ENCODE peak calls at places on chromosomes 2 and 18, in nine cellular contexts. W is heart left ventricle; E is lower lobe of right lung; D is fibroblast of lung; Z is OCI-LY7; J is tibial artery; F is brain microvascular endothelial cell; N is A549; B is CD8-positive, alpha-beta T cell. G is an unnamed sample.

GRCh38 chr2:136495636-136496035 is 269.7 kb upstream of the THSD7B start:
- DNase-seq in W (no peak), F (no peak), N (no peak), Z (peak; percentile 4), E (no peak), D (no peak), B (no peak), J (no peak), G (no peak)

GRCh38 chr2:165594935-165595255 is 125.4 kb downstream of the CSRNP3 start:
- DNase-seq in E (no peak), J (no peak), N (no peak), Z (peak; percentile 72), B (no peak), F (no peak), D (no peak), W (no peak), G (no peak)

GRCh38 chr2:27174638-27175037 is 25.8 kb downstream of the TCF23 start:
- DNase-seq in W (no peak), N (no peak), F (no peak), Z (peak; percentile 53), B (no peak), J (no peak), D (peak; percentile 19), E (no peak), G (no peak)

GRCh38 chr2:95312543-95313205 is 15.5 kb downstream of the KCNIP3 start:
- DNase-seq in B (no peak), W (peak; percentile 43), D (no peak), F (no peak), J (no peak), E (no peak), N (no peak), Z (no peak), G (peak; percentile 81)

GRCh38 chr2:100038019-100038418 is 104.4 kb downstream of the AFF3 start:
- DNase-seq in W (no peak), E (no peak), N (no peak), B (no peak), F (no peak), Z (no peak), D (no peak), J (no peak), G (no peak)

GRCh38 chr2:100320547-100321180 is 1.6 kb downstream of the LONRF2 start:
- DNase-seq in N (peak; percentile 9), J (no peak), E (no peak), B (no peak), W (no peak), D (no peak), Z (no peak), F (no peak), G (no peak)

GRCh38 chr2:66264354-66264753 is 170.6 kb upstream of the MEIS1 start:
- DNase-seq in N (no peak), W (no peak), F (no peak), B (no peak), E (no peak), J (no peak), D (no peak), Z (no peak), G (no peak)

GRCh38 chr2:163213699-163214098 is 375.1 kb upstream of the KCNH7 start:
- DNase-seq in N (no peak), W (no peak), J (no peak), D (peak; percentile 48), Z (no peak), B (no peak), F (peak; percentile 17), E (no peak), G (no peak)

GRCh38 chr2:65367517-65367916 is 64.9 kb downstream of the SPRED2 start:
- DNase-seq in B (no peak), N (peak; percentile 69), E (no peak), J (no peak), F (peak; percentile 92), Z (no peak), W (no peak), D (peak; percentile 95), G (no peak)

GRCh38 chr2:696999-697627 is 19.9 kb upstream of the TMEM18 start:
- DNase-seq in W (no peak), B (no peak), E (no peak), N (no peak), F (no peak), Z (no peak), J (no peak), D (no peak), G (no peak)
- H3K27ac ChIP-seq in W (no peak overlapping the region), B (no peak overlapping the region), E (no peak overlapping the region), N (no peak overlapping the region), F (no peak overlapping the region), Z (no peak overlapping the region), J (no peak overlapping the region), D (no peak overlapping the region), G (no peak overlapping the region)

GRCh38 chr18:55236150-55236931 is 277.1 kb upstream of the CCDC68 start:
- DNase-seq in F (no peak), B (no peak), Z (no peak), N (no peak), W (no peak), E (no peak), J (peak; percentile 37), D (peak; percentile 62), G (no peak)

GRCh38 chr18:55232506-55232905 is 273.2 kb upstream of the CCDC68 start:
- DNase-seq in W (no peak), Z (no peak), E (no peak), D (no peak), B (no peak), N (no peak), F (no peak), J (no peak), G (no peak)

GRCh38 chr18:55233850-55234249 is 274.6 kb upstream of the CCDC68 start:
- DNase-seq in W (no peak), D (peak; percentile 72), F (peak; percentile 47), N (no peak), B (no peak), J (no peak), Z (no peak), E (no peak), G (no peak)

GRCh38 chr18:55234366-55235093 is 275.3 kb upstream of the CCDC68 start:
- DNase-seq in E (peak; percentile 66), J (peak; percentile 78), N (peak; percentile 32), F (peak; percentile 78), B (peak; percentile 44), W (peak; percentile 76), Z (peak; percentile 61), D (peak; percentile 71), G (peak; percentile 91)

GRCh38 chr18:55235094-55235461 is 275.8 kb upstream of the CCDC68 start:
- DNase-seq in W (no peak), J (no peak), N (no peak), F (no peak), Z (no peak), B (no peak), D (no peak), E (no peak), G (no peak)
- H3K4me3 ChIP-seq in W (no peak overlapping the region), J (no peak overlapping the region), N (no peak overlapping the region), F (no peak overlapping the region), Z (no peak overlapping the region), B (no peak overlapping the region), D (no peak overlapping the region), E (no peak overlapping the region), G (peak overlapping the region; percentile 3)

DNA sequence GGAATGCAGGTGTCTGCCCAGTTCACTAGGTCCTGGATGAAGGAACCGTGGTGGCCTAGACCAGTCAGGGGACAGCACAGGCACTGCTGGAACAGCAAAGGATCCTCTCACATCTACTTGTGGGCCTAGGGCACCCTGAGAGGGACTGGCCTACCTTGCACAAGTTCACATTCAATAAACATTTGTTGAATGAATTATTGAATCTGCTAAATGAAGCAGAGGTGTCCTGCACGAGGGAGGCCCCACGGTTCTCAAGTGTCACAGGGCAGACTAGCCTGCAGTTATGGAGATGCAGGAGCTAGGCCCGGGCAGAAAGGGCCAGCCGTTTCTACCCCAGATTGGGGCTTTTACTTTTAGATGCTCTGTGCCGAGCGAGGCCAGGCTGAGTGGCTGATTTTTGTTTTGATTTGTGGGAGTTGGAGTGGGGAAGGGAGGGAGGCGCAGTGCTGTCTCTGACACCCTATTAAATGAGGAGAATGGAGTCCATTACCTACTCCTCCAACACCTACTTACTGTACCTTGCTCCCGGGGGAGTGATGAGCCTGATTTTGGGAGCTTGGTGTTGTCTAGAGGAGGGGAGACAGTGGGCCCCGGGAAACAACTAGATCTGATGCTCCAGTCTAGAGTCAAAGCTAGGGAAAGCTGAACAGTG is 18.4 kb downstream of the SH2D6 start:
- DNase-seq in J (no peak), B (no peak), E (no peak), W (no peak), D (no peak), Z (no peak), F (no peak), N (no peak), G (no peak)
- H3K27ac ChIP-seq in J (peak overlapping the region; percentile 94), B (peak overlapping the region; percentile 56), E (peak overlapping the region; percentile 94), W (peak overlapping the region; percentile 93), D (peak overlapping the region; percentile 80), Z (no peak overlapping the region), F (peak overlapping the region; percentile 55), N (peak overlapping the region; percentile 95), G (peak overlapping the region; percentile 100)

GRCh38 chr18:1047406-1047805 is 142.7 kb downstream of the ADCYAP1 start:
- DNase-seq in D (peak; percentile 90), W (no peak), B (no peak), F (no peak), N (no peak), E (no peak), Z (no peak), J (no peak), G (no peak)

GRCh38 chr18:1050012-1050657 is 145.5 kb downstream of the ADCYAP1 start:
- DNase-seq in F (no peak), Z (no peak), D (peak; percentile 44), W (no peak), E (no peak), B (no peak), J (no peak), N (no peak), G (no peak)

GRCh38 chr18:1052301-1052700 is 147.6 kb downstream of the ADCYAP1 start:
- DNase-seq in N (no peak), D (no peak), Z (no peak), J (no peak), B (no peak), W (no peak), F (no peak), E (no peak), G (no peak)

GRCh38 chr18:1049173-1049572 is 144.5 kb downstream of the ADCYAP1 start:
- DNase-seq in F (no peak), W (no peak), J (no peak), Z (no peak), N (no peak), D (no peak), E (no peak), B (no peak), G (no peak)

GRCh38 chr18:1048048-1048447 is 143.4 kb downstream of the ADCYAP1 start:
- DNase-seq in E (no peak), F (no peak), Z (no peak), N (no peak), D (peak; percentile 81), W (no peak), B (no peak), J (no peak), G (no peak)
- H3K4me3 ChIP-seq in E (no peak overlapping the region), F (no peak overlapping the region), Z (no peak overlapping the region), N (no peak overlapping the region), D (no peak overlapping the region), W (no peak overlapping the region), B (no peak overlapping the region), J (no peak overlapping the region), G (no peak overlapping the region)